ENCODE peak calls at places on chromosomes 2 and 18, in seven cellular contexts. E is activated T-cell treated with anti-CD3 and anti-CD28 coated beads for 1 hour; P is fibroblast of pulmonary artery; L is stimulated activated CD8-positive, alpha-beta memory T cell treated with anti-CD3 and anti-CD28 coated beads, Interleukin-4, amount 100 ng/mL, for 1 hour; S is NCI-H524 treated with DMSO at 0.1 percent for 48 hours; M is midbrain; D is substantia nigra. Z is an unnamed sample.

GRCh38 chr2:174442546-174443510 is 44.0 kb downstream of the GPR155 start:
- DNase-seq in E (no peak), P (peak), L (no peak), S (no peak), M (no peak), D (no peak), Z (no peak)

GRCh38 chr2:191410646-191411436 is 165.6 kb downstream of the MYO1B start:
- DNase-seq in E (no peak), P (no peak), L (no peak), S (no peak), M (no peak), D (no peak), Z (no peak)

GRCh38 chr2:14081526-14081925 is 551.0 kb upstream of the LRATD1 start:
- DNase-seq in E (no peak), P (no peak), L (no peak), S (no peak), M (no peak), D (no peak), Z (no peak)

GRCh38 chr2:221097568-221097915 is 474.6 kb downstream of the EPHA4 start:
- DNase-seq in E (no peak), P (peak), L (no peak), S (no peak), M (no peak), D (no peak), Z (peak)

GRCh38 chr2:169363570-169364150 is 1.3 kb upstream of the LRP2 start:
- DNase-seq in E (no peak), P (peak), L (no peak), S (no peak), M (peak), D (peak), Z (peak)

GRCh38 chr2:68171684-68172083 is 14.0 kb downstream of the PNO1 start:
- DNase-seq in E (no peak), P (no peak), L (no peak), S (no peak), M (no peak), D (no peak), Z (no peak)

GRCh38 chr2:209423562-209424541 is at the start of gene MAP2:
- DNase-seq in E (peak), P (peak), L (peak), S (peak), M (peak), D (peak), Z (peak)

GRCh38 chr2:3927031-3927430 is 223.7 kb downstream of the DCDC2C start:
- DNase-seq in E (no peak), P (no peak), L (no peak), S (no peak), M (no peak), D (no peak), Z (no peak)

GRCh38 chr2:218259099-218259921 is 1.5 kb upstream of the GPBAR1 start:
- DNase-seq in E (no peak), P (peak), L (no peak), S (no peak), M (no peak), D (no peak), Z (peak)

GRCh38 chr2:221103930-221104329 is 468.2 kb downstream of the EPHA4 start:
- DNase-seq in E (no peak), P (peak), L (no peak), S (no peak), M (no peak), D (no peak), Z (peak)

GRCh38 chr2:160493227-160494028 is at the start of gene RBMS1:
- DNase-seq in E (peak), P (peak), L (peak), S (no peak), M (no peak), D (no peak), Z (no peak)

GRCh38 chr2:19932928-19933327 is 31.1 kb upstream of the TTC32 start:
- DNase-seq in E (no peak), P (no peak), L (no peak), S (no peak), M (no peak), D (no peak), Z (peak)

GRCh38 chr18:23094411-23095165 is 40.7 kb upstream of the CABLES1 start:
- DNase-seq in E (no peak), P (no peak), L (no peak), S (peak), M (no peak), D (no peak), Z (no peak)

GRCh38 chr2:114784890-114785583 is 342.6 kb downstream of the DPP10 start:
- DNase-seq in E (no peak), P (no peak), L (no peak), S (no peak), M (no peak), D (no peak), Z (no peak)

GRCh38 chr2:192007819-192008218 is 160.9 kb upstream of the CAVIN2 start:
- DNase-seq in E (no peak), P (peak), L (no peak), S (no peak), M (no peak), D (no peak), Z (peak)

GRCh38 chr2:105597831-105598293 is 146.8 kb upstream of the NCK2 start:
- DNase-seq in E (no peak), P (no peak), L (no peak), S (peak), M (no peak), D (no peak), Z (no peak)

GRCh38 chr2:12076810-12077209 is 330.4 kb downstream of the LPIN1 start:
- DNase-seq in E (no peak), P (peak), L (no peak), S (no peak), M (no peak), D (no peak), Z (no peak)

GRCh38 chr2:197615033-197615652 is 60.2 kb downstream of the RFTN2 start:
- DNase-seq in E (no peak), P (no peak), L (no peak), S (no peak), M (no peak), D (no peak), Z (no peak)

GRCh38 chr18:69408522-69408921 is 7.8 kb downstream of the DOK6 start:
- DNase-seq in E (no peak), P (no peak), L (no peak), S (no peak), M (no peak), D (no peak), Z (no peak)

GRCh38 chr2:218567797-218568189 is 358 bp downstream of the USP37 start:
- DNase-seq in E (peak), P (no peak), L (peak), S (no peak), M (peak), D (no peak), Z (no peak)

GRCh38 chr2:227906991-227907390 is 35.6 kb downstream of the DAW1 start:
- DNase-seq in E (no peak), P (peak), L (no peak), S (no peak), M (no peak), D (no peak), Z (no peak)

GRCh38 chr18:22279741-22280452 is 110.5 kb downstream of the GATA6 start:
- DNase-seq in E (no peak), P (peak), L (no peak), S (no peak), M (no peak), D (no peak), Z (no peak)

GRCh38 chr2:85770369-85770768 is 16.6 kb downstream of the ATOH8 start:
- DNase-seq in E (no peak), P (no peak), L (no peak), S (no peak), M (no peak), D (no peak), Z (no peak)

GRCh38 chr2:16165518-16166326 is 225.4 kb downstream of the MYCN start:
- DNase-seq in E (no peak), P (no peak), L (no peak), S (no peak), M (no peak), D (no peak), Z (no peak)

GRCh38 chr2:62333961-62334360 is 138.0 kb downstream of the B3GNT2 start:
- DNase-seq in E (no peak), P (no peak), L (no peak), S (no peak), M (no peak), D (no peak), Z (no peak)

GRCh38 chr2:20626698-20627471 is 24.0 kb downstream of the HS1BP3 start:
- DNase-seq in E (no peak), P (no peak), L (no peak), S (no peak), M (no peak), D (no peak), Z (no peak)

GRCh38 chr2:226483745-226484619 is 315.6 kb downstream of the IRS1 start:
- DNase-seq in E (no peak), P (peak), L (no peak), S (no peak), M (no peak), D (no peak), Z (no peak)

GRCh38 chr2:238016526-238016925 is 44.3 kb upstream of the SCLY start:
- DNase-seq in E (no peak), P (no peak), L (no peak), S (no peak), M (no peak), D (no peak), Z (no peak)

GRCh38 chr18:8889479-8889878 is 184.1 kb downstream of the MTCL1 start:
- DNase-seq in E (no peak), P (peak), L (no peak), S (no peak), M (no peak), D (no peak), Z (no peak)